ENCODE peak calls at places on chromosomes 5 and 9, in seven cellular contexts. P, V, D, F, O, X and C are unnamed samples.

GRCh38 chr9:114096041-114096511 is 3.0 kb downstream of the KIF12 start:
- DNase-seq in V (peak), F (no peak), X (no peak), O (no peak), P (no peak), D (no peak), C (no peak)

GRCh38 chr5:149831492-149831891 is 101.4 kb downstream of the PPARGC1B start:
- DNase-seq in X (no peak), F (peak), D (no peak), P (no peak), V (no peak), O (no peak), C (no peak)

GRCh38 chr9:18568969-18569368 is 95.0 kb downstream of the ADAMTSL1 start:
- DNase-seq in F (no peak), O (no peak), D (no peak), X (no peak), P (no peak), V (no peak), C (no peak)

GRCh38 chr9:78967557-78968212 is 604.1 kb upstream of the TLE4 start:
- DNase-seq in P (no peak), O (no peak), V (no peak), D (no peak), F (no peak), X (no peak), C (no peak)

GRCh38 chr9:83142389-83142788 is 79.4 kb upstream of the RASEF start:
- DNase-seq in P (no peak), X (no peak), O (no peak), V (no peak), F (no peak), D (no peak), C (no peak)

GRCh38 chr9:38208206-38208901 is 139.3 kb upstream of the SHB start:
- DNase-seq in O (no peak), D (no peak), X (no peak), P (no peak), V (no peak), F (peak), C (no peak)

GRCh38 chr9:35397923-35398322 is 92.0 kb upstream of the RUSC2 start:
- DNase-seq in P (no peak), D (no peak), F (no peak), O (no peak), X (no peak), V (no peak), C (no peak)

GRCh38 chr9:98658965-98659364 is 49.8 kb downstream of the GABBR2 start:
- DNase-seq in F (no peak), V (no peak), D (no peak), P (no peak), O (no peak), X (no peak), C (no peak)

GRCh38 chr5:119037496-119038215 is 33.2 kb upstream of the DMXL1 start:
- DNase-seq in P (no peak), V (no peak), X (peak), D (no peak), F (no peak), O (no peak), C (no peak)

GRCh38 chr5:61673007-61673735 is 341.1 kb downstream of the ZSWIM6 start:
- DNase-seq in D (no peak), O (no peak), F (peak), V (no peak), X (peak), P (peak), C (no peak)

GRCh38 chr9:125889122-125889523 is 141.9 kb downstream of the PBX3 start:
- DNase-seq in X (peak), F (peak), D (peak), O (peak), P (peak), V (peak), C (no peak)

GRCh38 chr5:116296335-116297072 is 211.7 kb downstream of the COMMD10 start:
- DNase-seq in D (no peak), F (no peak), O (no peak), V (no peak), X (no peak), P (no peak), C (no peak)

GRCh38 chr5:140324834-140325195 is 21.6 kb downstream of the HBEGF start:
- DNase-seq in O (no peak), V (no peak), X (no peak), P (no peak), D (no peak), F (no peak), C (no peak)

GRCh38 chr9:135415586-135415985 is 64.0 kb upstream of the PPP1R26 start:
- DNase-seq in F (no peak), O (no peak), X (no peak), V (no peak), D (no peak), P (no peak), C (no peak)

GRCh38 chr5:10686890-10687289 is 74.1 kb downstream of the DAP start:
- DNase-seq in X (no peak), P (no peak), O (no peak), V (no peak), F (no peak), D (no peak), C (no peak)

GRCh38 chr5:10691826-10692785 is 68.9 kb downstream of the DAP start:
- DNase-seq in V (no peak), D (no peak), P (no peak), X (no peak), O (no peak), F (no peak), C (no peak)

GRCh38 chr5:10688651-10689171 is 72.3 kb downstream of the DAP start:
- DNase-seq in D (no peak), X (no peak), F (no peak), O (no peak), P (no peak), V (no peak), C (no peak)

GRCh38 chr5:10690460-10690859 is 70.6 kb downstream of the DAP start:
- DNase-seq in D (no peak), P (no peak), V (no peak), X (no peak), F (no peak), O (no peak), C (no peak)

DNA sequence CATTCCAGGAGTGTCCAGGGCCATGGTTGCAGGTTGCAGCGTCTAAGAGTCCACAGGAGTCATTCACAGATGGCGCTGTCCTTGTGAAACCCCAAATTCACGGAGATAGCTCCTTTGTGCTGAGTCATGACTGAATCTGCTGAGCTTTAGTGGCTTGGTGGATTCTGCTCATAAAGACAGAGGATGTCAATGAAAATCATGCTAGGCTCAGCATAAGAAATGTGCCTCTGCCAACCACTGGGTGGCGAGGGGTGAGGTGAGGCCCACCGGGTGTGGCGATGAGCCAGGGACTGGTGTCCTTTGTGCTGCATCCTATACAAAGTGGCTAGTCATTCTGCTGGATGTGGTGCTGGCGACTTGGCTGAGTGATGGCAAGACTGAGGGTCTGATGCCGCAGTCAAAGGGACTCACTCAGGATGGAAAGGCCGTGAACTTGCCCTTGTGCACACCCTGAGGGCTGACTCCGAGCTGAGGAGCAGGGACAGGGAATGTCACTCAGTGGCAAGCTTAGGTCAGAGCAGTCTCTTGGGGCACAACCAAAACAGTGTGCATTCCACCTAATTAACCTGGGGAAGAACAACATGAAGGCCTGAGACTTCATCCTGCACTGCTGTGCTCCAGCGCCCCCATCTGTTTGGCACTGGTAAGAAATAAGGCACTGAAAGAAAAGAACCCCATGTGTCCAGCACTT is 71.5 kb downstream of the DAP start:
- DNase-seq in F (no peak), V (no peak), X (no peak), P (no peak), O (no peak), D (no peak), C (peak)
- H3K4me3 ChIP-seq in F (no peak), V (no peak), X (no peak), P (no peak), O (no peak), D (no peak), C (no peak)

GRCh38 chr5:151058891-151059611 is 21.8 kb downstream of the TNIP1 start:
- DNase-seq in D (no peak), X (no peak), V (no peak), F (no peak), O (no peak), P (no peak), C (no peak)
- H3K4me3 ChIP-seq in D (no peak), X (no peak), V (no peak), F (no peak), O (no peak), P (no peak), C (no peak)

GRCh38 chr5:172002840-172003512 is 3.5 kb downstream of the FBXW11 start:
- DNase-seq in V (no peak), F (no peak), P (no peak), O (no peak), D (no peak), X (no peak), C (no peak)
- H3K4me3 ChIP-seq in V (no peak), F (no peak), P (no peak), O (no peak), D (no peak), X (no peak), C (no peak)

GRCh38 chr9:137426018-137426681 is 3.0 kb downstream of the NOXA1 start:
- DNase-seq in D (no peak), X (no peak), P (peak), F (no peak), V (peak), O (no peak), C (no peak)

GRCh38 chr9:137423001-137423809 is at the start of the genes EXD3 and NOXA1:
- DNase-seq in O (peak), F (peak), D (peak), V (peak), X (peak), P (peak), C (no peak)

GRCh38 chr9:137421838-137422667 is 909 bp downstream of the EXD3 start:
- DNase-seq in D (no peak), O (no peak), P (no peak), V (no peak), X (no peak), F (no peak), C (no peak)

GRCh38 chr9:137422668-137423000 is 328 bp downstream of the EXD3 start:
- DNase-seq in O (no peak), D (peak), V (peak), F (peak), X (no peak), P (peak), C (no peak)

GRCh38 chr9:137423810-137424291 is 658 bp downstream of the NOXA1 start:
- DNase-seq in O (no peak), D (no peak), X (no peak), F (no peak), P (peak), V (peak), C (no peak)
- H3K4me3 ChIP-seq in O (peak), D (peak), X (peak), F (peak), P (peak), V (peak), C (no peak)

GRCh38 chr9:136438909-136439549 is 616 bp downstream of the INPP5E start:
- DNase-seq in X (no peak), D (peak), F (peak), V (no peak), P (peak), O (peak), C (no peak)
- H3K4me3 ChIP-seq in X (peak), D (peak), F (peak), V (peak), P (peak), O (peak), C (peak)